ENCODE peak calls at places on chromosomes 1 and 21, in seven cellular contexts. S is cardiac muscle cell, U is DND-41, G is HT1080, B is AG04450, K is NCI-H1092, C is EH. X is an unnamed sample.

GRCh38 chr1:24725209-24725651 is 20.0 kb upstream of the CLIC4 start:
- DNase-seq in S (peak; percentile 52), U (no peak), G (peak; percentile 82), B (no peak), K (no peak), C (peak; percentile 76), X (no peak)

GRCh38 chr1:206834217-206834616 is 31.2 kb upstream of the IL20 start:
- DNase-seq in S (no peak), U (no peak), G (no peak), B (no peak), K (no peak), C (no peak), X (no peak)

GRCh38 chr21:41932576-41933258 is 21.1 kb downstream of the C2CD2 start:
- DNase-seq in S (no peak), U (no peak), G (peak; percentile 55), B (no peak), K (no peak), C (peak; percentile 51), X (no peak)

GRCh38 chr21:31493350-31493880 is 149.4 kb upstream of the TIAM1 start:
- DNase-seq in S (no peak), U (no peak), G (no peak), B (no peak), K (peak; percentile 13), C (no peak), X (no peak)

GRCh38 chr1:94713472-94714141 is 106.5 kb upstream of the SLC44A3 start:
- DNase-seq in S (peak; percentile 95), U (no peak), G (peak; percentile 98), B (peak; percentile 97), K (no peak), C (peak; percentile 96), X (no peak)

GRCh38 chr1:109151146-109151545 is 37.2 kb downstream of the ELAPOR1 start:
- DNase-seq in S (peak; percentile 73), U (no peak), G (peak; percentile 56), B (peak; percentile 44), K (no peak), C (peak; percentile 77), X (no peak)

GRCh38 chr1:12085643-12086260 is 22.6 kb downstream of the TNFRSF8 start:
- DNase-seq in S (no peak), U (no peak), G (no peak), B (no peak), K (no peak), C (no peak), X (no peak)

GRCh38 chr1:174114788-174115448 is 44.4 kb upstream of the RABGAP1L start:
- DNase-seq in S (peak; percentile 68), U (peak; percentile 46), G (peak; percentile 65), B (peak; percentile 4), K (no peak), C (peak; percentile 54), X (peak; percentile 58)

GRCh38 chr21:41640756-41641509 is 125.9 kb downstream of the RIPK4 start:
- DNase-seq in S (peak; percentile 43), U (no peak), G (peak; percentile 33), B (no peak), K (no peak), C (peak; percentile 91), X (no peak)

GRCh38 chr1:42922687-42923366 is 35.8 kb downstream of the SLC2A1 start:
- DNase-seq in S (peak; percentile 59), U (peak; percentile 75), G (peak; percentile 75), B (no peak), K (peak; percentile 60), C (peak; percentile 75), X (peak; percentile 85)

GRCh38 chr21:39452207-39452964 is 616 bp downstream of the SH3BGR start:
- DNase-seq in S (peak; percentile 73), U (no peak), G (peak; percentile 20), B (no peak), K (no peak), C (peak; percentile 60), X (no peak)

GRCh38 chr1:113390871-113391642 is 742 bp downstream of the MAGI3 start:
- DNase-seq in S (peak; percentile 22), U (peak; percentile 55), G (peak; percentile 55), B (no peak), K (no peak), C (peak; percentile 31), X (no peak)

GRCh38 chr1:223747838-223748335 is 35.5 kb downstream of the CAPN2 start:
- DNase-seq in S (peak; percentile 74), U (no peak), G (no peak), B (no peak), K (no peak), C (peak; percentile 68), X (no peak)

GRCh38 chr1:13935336-13935735 is 235.3 kb downstream of the PRDM2 start:
- DNase-seq in S (no peak), U (no peak), G (no peak), B (no peak), K (peak; percentile 75), C (no peak), X (no peak)

X was measured in Jurkat, Clone E6-1.